ENCODE peak calls at places on chromosomes 5 and 9, in nine cellular contexts. R is Calu3, S is HFF-Myc, P is A549, X is neural crest cell, G is AG04449, B is chondrocyte, W is HCT116, N is GM12865. H is an unnamed sample.

GRCh38 chr5:171272996-171273970 is 35.8 kb upstream of the TLX3 start:
- DNase-seq in R (peak; percentile 36), S (no peak), P (no peak), X (no peak), G (no peak), B (no peak), W (peak; percentile 44), N (peak; percentile 47), H (no peak)

GRCh38 chr5:24363789-24364534 is 280.8 kb downstream of the CDH10 start:
- DNase-seq in R (no peak), S (no peak), P (no peak), X (no peak), G (no peak), B (no peak), W (no peak), N (no peak), H (no peak)

GRCh38 chr5:6302684-6303083 is 75.7 kb downstream of the MED10 start:
- DNase-seq in R (no peak), S (no peak), P (no peak), X (no peak), G (no peak), B (no peak), W (no peak), N (no peak), H (no peak)

GRCh38 chr9:121362813-121363585 is 7.1 kb downstream of the STOM start:
- DNase-seq in R (no peak), S (no peak), P (no peak), X (no peak), G (peak; percentile 55), B (no peak), W (no peak), N (no peak), H (no peak)

GRCh38 chr5:149826574-149826973 is 96.5 kb downstream of the PPARGC1B start:
- DNase-seq in R (no peak), S (no peak), P (no peak), X (no peak), G (no peak), B (no peak), W (no peak), N (no peak), H (no peak)

GRCh38 chr5:60842859-60843692 is 993 bp downstream of the ELOVL7 start:
- DNase-seq in R (peak; percentile 26), S (no peak), P (peak; percentile 13), X (peak; percentile 1), G (no peak), B (no peak), W (no peak), N (peak; percentile 21), H (no peak)

GRCh38 chr9:4420351-4420750 is 69.9 kb upstream of the SLC1A1 start:
- DNase-seq in R (no peak), S (no peak), P (no peak), X (no peak), G (no peak), B (no peak), W (no peak), N (no peak), H (no peak)

GRCh38 chr9:88501086-88501485 is 33.9 kb upstream of the NXNL2 start:
- DNase-seq in R (no peak), S (no peak), P (no peak), X (no peak), G (no peak), B (peak; percentile 9), W (no peak), N (no peak), H (no peak)

GRCh38 chr5:154800582-154800981 is 45.4 kb downstream of the LARP1 start:
- DNase-seq in R (no peak), S (no peak), P (no peak), X (no peak), G (no peak), B (no peak), W (no peak), N (no peak), H (no peak)

GRCh38 chr5:92769986-92770385 is 811.0 kb downstream of the NR2F1-AS1 start:
- DNase-seq in R (no peak), S (no peak), P (no peak), X (no peak), G (peak; percentile 64), B (no peak), W (no peak), N (no peak), H (no peak)

GRCh38 chr5:158140120-158140778 is 281.3 kb upstream of the CLINT1 start:
- DNase-seq in R (no peak), S (no peak), P (no peak), X (no peak), G (no peak), B (no peak), W (no peak), N (no peak), H (no peak)

GRCh38 chr9:3758816-3759576 is 233.2 kb upstream of the RFX3 start:
- DNase-seq in R (no peak), S (no peak), P (no peak), X (no peak), G (no peak), B (no peak), W (no peak), N (peak; percentile 51), H (no peak)

GRCh38 chr9:136326061-136326776 is 1.1 kb upstream of the GPSM1 start:
- DNase-seq in R (no peak), S (peak; percentile 89), P (no peak), X (peak; percentile 48), G (peak; percentile 70), B (no peak), W (no peak), N (no peak), H (no peak)

GRCh38 chr9:14271078-14271673 is 42.8 kb downstream of the NFIB start:
- DNase-seq in R (no peak), S (peak; percentile 56), P (no peak), X (no peak), G (no peak), B (no peak), W (no peak), N (no peak), H (no peak)

GRCh38 chr5:90386099-90386710 is 23.4 kb downstream of the CETN3 start:
- DNase-seq in R (no peak), S (no peak), P (no peak), X (no peak), G (no peak), B (no peak), W (peak; percentile 21), N (peak; percentile 44), H (no peak)

GRCh38 chr5:4647056-4647455 is 493.1 kb upstream of the ADAMTS16 start:
- DNase-seq in R (no peak), S (no peak), P (no peak), X (no peak), G (no peak), B (no peak), W (no peak), N (no peak), H (no peak)

GRCh38 chr5:11302663-11303062 is 541.6 kb upstream of the DAP start:
- DNase-seq in R (no peak), S (no peak), P (no peak), X (no peak), G (no peak), B (no peak), W (no peak), N (no peak), H (no peak)

GRCh38 chr5:136686192-136686872 is 321.0 kb upstream of the TRPC7 start:
- DNase-seq in R (peak; percentile 10), S (peak; percentile 10), P (no peak), X (no peak), G (no peak), B (no peak), W (no peak), N (peak; percentile 15), H (no peak)

GRCh38 chr9:137777761-137778160 is 99.8 kb upstream of the CACNA1B start:
- DNase-seq in R (no peak), S (no peak), P (no peak), X (no peak), G (no peak), B (peak; percentile 79), W (no peak), N (no peak), H (no peak)

DNA sequence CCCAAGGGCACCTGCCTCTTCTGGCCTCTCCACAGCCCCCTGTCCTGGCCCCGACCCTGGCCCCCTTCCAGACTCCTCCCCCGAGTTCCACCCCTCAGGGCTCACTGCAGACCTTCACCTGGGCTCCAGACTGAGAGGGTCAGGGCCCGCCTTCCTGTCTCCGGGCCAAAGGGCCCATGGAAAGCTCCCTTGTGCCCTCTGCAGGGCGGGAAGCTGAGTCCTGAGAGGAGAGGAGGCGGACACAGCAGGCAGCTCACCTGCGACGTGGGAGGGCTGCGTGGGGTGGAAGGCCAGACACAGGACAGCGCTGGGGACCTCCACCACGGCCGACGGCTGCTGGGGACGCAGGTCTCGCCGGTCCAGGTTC is 20.6 kb downstream of the DYNC2I2 start:
- DNase-seq in R (peak; percentile 68), S (no peak), P (peak; percentile 89), X (no peak), G (no peak), B (no peak), W (no peak), N (no peak), H (no peak)
- TF ChIP-seq CTCF in R (no peak), S (peak; percentile 28), P (peak; percentile 56), X (no peak), G (peak; percentile 17), B (peak; percentile 45), W (peak; percentile 50), N (no peak), H (peak; percentile 36)

DNA sequence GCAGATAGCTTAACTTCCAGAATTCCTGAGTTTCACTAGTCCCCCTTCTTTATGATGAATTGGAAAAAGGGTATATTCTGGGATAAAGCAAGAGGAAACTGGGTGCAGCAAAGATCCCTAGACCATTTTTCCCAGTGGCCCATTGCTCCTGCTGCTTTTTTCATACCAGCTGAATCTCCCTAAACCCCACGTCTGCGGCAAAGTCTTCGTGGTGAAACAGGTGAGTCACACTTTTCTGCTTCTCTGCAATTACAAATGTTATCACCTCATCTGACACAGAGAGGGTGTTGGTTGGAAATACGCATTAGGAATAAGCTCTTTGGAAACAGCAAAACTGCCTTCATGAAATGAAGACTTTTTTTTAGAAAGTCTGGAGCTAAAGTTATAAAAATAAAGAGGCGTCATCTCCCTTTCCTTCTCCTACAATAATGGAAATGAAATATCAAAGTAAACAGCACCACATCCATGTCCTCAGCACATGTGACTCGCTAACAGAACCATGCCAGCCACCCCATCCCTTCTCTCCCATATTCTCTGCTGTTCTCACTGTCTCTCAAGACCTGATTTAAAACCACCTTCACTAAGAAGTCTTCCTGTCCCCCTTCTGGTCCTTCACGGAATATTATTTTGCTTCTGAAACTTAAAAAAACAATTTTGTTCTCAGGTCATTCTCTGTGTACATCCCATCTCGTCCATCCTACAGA is 39.5 kb upstream of the GLRX start:
- DNase-seq in R (peak; percentile 44), S (no peak), P (no peak), X (no peak), G (no peak), B (no peak), W (no peak), N (peak; percentile 36), H (no peak)
- TF ChIP-seq CTCF in R (no peak), S (no peak), P (no peak), X (peak; percentile 25), G (no peak), B (peak; percentile 53), W (peak; percentile 29), N (peak; percentile 6), H (no peak)

GRCh38 chr9:112711050-112711689 is 6.7 kb downstream of the INIP start:
- DNase-seq in R (no peak), S (peak; percentile 12), P (no peak), X (no peak), G (no peak), B (no peak), W (no peak), N (peak; percentile 22), H (no peak)
- TF ChIP-seq CTCF in R (peak; percentile 34), S (peak; percentile 72), P (peak; percentile 55), X (peak; percentile 71), G (peak; percentile 57), B (peak; percentile 87), W (peak; percentile 49), N (peak; percentile 37), H (peak; percentile 64)

GRCh38 chr5:74394543-74394923 is 246.0 kb downstream of the ENC1 start:
- DNase-seq in R (peak; percentile 50), S (no peak), P (no peak), X (no peak), G (no peak), B (no peak), W (no peak), N (peak; percentile 31), H (no peak)
- TF ChIP-seq CTCF in R (no peak), S (no peak), P (no peak), X (no peak), G (no peak), B (peak; percentile 7), W (peak; percentile 14), N (no peak), H (no peak)